ENCODE peak calls at places on chromosome 21, in five cellular contexts. J is progenitor cell of endocrine pancreas, P is adrenal gland, D is pancreas, Z is RWPE2. Y is an unnamed sample.

GRCh38 chr21:34020005-34020847 is 53.2 kb upstream of the MRPS6 start:
- DNase-seq in D (no peak), Z (no peak), P (peak; percentile 34), J (no peak), Y (no peak)

GRCh38 chr21:17427157-17427556 is 85.7 kb upstream of the CXADR start:
- DNase-seq in Z (no peak), D (no peak), J (no peak), P (no peak), Y (no peak)

GRCh38 chr21:44263221-44263671 is 1.5 kb upstream of the DNMT3L start:
- DNase-seq in Z (no peak), P (no peak), D (no peak), J (no peak), Y (peak; percentile 82)

GRCh38 chr21:21236981-21237380 is 238.8 kb downstream of the NCAM2 start:
- DNase-seq in J (no peak), D (no peak), Z (no peak), P (no peak), Y (no peak)

GRCh38 chr21:41931041-41931451 is 22.8 kb downstream of the C2CD2 start:
- DNase-seq in P (no peak), D (no peak), J (no peak), Z (no peak), Y (no peak)

GRCh38 chr21:45819478-45820170 is 161.9 kb upstream of the COL6A1 start:
- DNase-seq in J (no peak), P (no peak), D (no peak), Z (peak; percentile 43), Y (no peak)

GRCh38 chr21:41868062-41868710 is 11.0 kb downstream of the PRDM15 start:
- DNase-seq in J (no peak), Z (no peak), D (no peak), P (no peak), Y (no peak)

GRCh38 chr21:31476551-31477120 is 132.6 kb upstream of the TIAM1 start:
- DNase-seq in D (no peak), Z (no peak), P (no peak), J (no peak), Y (no peak)

GRCh38 chr21:33169360-33169759 is 60.4 kb upstream of the IFNAR2 start:
- DNase-seq in Z (no peak), D (no peak), J (no peak), P (no peak), Y (no peak)

GRCh38 chr21:35120631-35121180 is 71.6 kb upstream of the RUNX1 start:
- DNase-seq in J (no peak), D (no peak), Z (no peak), P (no peak), Y (no peak)

GRCh38 chr21:31232344-31232743 is 111.7 kb downstream of the TIAM1 start:
- DNase-seq in P (no peak), J (no peak), Z (no peak), D (no peak), Y (no peak)

GRCh38 chr21:33937931-33938339 is 22.3 kb upstream of the ATP5PO start:
- DNase-seq in Z (no peak), P (no peak), J (no peak), D (no peak), Y (no peak)

GRCh38 chr21:36783612-36784383 is 84.9 kb downstream of the SIM2 start:
- DNase-seq in D (no peak), J (no peak), Z (no peak), P (peak; percentile 73), Y (no peak)

DNA sequence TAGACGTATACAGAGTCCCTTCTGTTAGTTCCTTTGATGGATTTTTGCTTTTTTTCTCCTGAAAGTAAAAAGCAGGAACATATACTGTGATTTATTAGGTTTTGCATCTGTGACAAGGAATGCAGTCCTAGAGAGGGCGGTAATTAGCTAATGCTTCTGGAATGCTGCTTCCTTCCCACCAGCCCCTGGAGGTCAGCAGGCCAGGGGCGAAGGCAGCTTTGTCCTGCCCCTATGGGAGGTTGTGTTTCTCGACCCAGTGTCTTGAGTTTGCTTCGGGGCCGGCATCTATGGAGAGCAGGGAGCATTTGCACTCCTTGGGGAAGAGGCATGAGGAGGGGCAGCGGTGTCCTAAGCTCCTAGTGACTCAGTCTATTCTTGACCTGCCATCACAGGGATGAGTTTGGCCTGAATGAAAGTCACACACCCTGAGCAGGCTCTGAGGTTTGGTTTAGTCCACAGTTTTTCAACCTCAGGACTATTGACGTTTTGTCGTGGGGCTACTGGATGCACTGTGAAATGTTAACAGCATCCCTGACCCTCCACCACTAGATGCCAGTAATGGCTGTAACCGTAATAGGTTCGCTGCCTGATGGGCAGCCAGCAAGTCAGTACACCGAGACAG is 85.0 kb upstream of the KCNJ15 start:
- DNase-seq in Z (no peak), J (peak; percentile 17), D (no peak), P (peak; percentile 26), Y (no peak)
- TF ChIP-seq CTCF in Z (no peak), J (no peak), D (no peak), P (no peak), Y (peak; percentile 75)

GRCh38 chr21:28339403-28339802 is 653.3 kb downstream of the LTN1 start:
- DNase-seq in P (no peak), Z (no peak), J (no peak), D (no peak), Y (no peak)
- TF ChIP-seq CTCF in P (no peak), Z (no peak), J (no peak), D (no peak), Y (no peak)

GRCh38 chr21:15521644-15522001 is 208.2 kb upstream of the USP25 start:
- DNase-seq in J (no peak), Z (no peak), D (no peak), P (no peak), Y (no peak)

GRCh38 chr21:15524855-15525254 is 204.9 kb upstream of the USP25 start:
- DNase-seq in D (no peak), P (no peak), J (no peak), Z (no peak), Y (no peak)

GRCh38 chr21:15522148-15522547 is 207.6 kb upstream of the USP25 start:
- DNase-seq in J (no peak), P (no peak), D (no peak), Z (no peak), Y (no peak)

GRCh38 chr21:15517394-15517793 is 212.4 kb upstream of the USP25 start:
- DNase-seq in P (no peak), Z (no peak), D (no peak), J (no peak), Y (no peak)

GRCh38 chr21:15520811-15521643 is 208.8 kb upstream of the USP25 start:
- DNase-seq in D (no peak), P (no peak), Z (no peak), J (no peak), Y (no peak)
- TF ChIP-seq CTCF in D (no peak), P (no peak), Z (peak; percentile 20), J (peak; percentile 50), Y (peak; percentile 64)

GRCh38 chr21:23398726-23399125 is 2208.6 kb downstream of the MRPL39 start:
- DNase-seq in D (no peak), P (no peak), Z (no peak), J (no peak), Y (no peak)

GRCh38 chr21:23402929-23403520 is 2204.3 kb downstream of the MRPL39 start:
- DNase-seq in D (no peak), P (no peak), J (no peak), Z (no peak), Y (no peak)

GRCh38 chr21:23401278-23401677 is 2206.0 kb downstream of the MRPL39 start:
- DNase-seq in D (no peak), P (no peak), Z (no peak), J (no peak), Y (no peak)
- TF ChIP-seq CTCF in D (no peak), P (peak; percentile 12), Z (peak; percentile 49), J (peak; percentile 53), Y (peak; percentile 73)